ENCODE peak calls at places on chromosomes 6 and 20, in eight cellular contexts. One of them, this sample, is unnamed.

GRCh38 chr6:126926926-126927325 is 191.5 kb upstream of the RSPO3 start:
- DNase-seq in HFFc6: no peak
- DNase-seq in sigmoid colon: no peak
- DNase-seq in sciatic nerve: no peak
- DNase-seq in kidney glomerular epithelial cell: no peak
- DNase-seq in substantia nigra: no peak
- DNase-seq in A172: no peak
- DNase-seq in Kasumi-1: no peak
- DNase-seq in this sample: no peak

GRCh38 chr20:61448396-61448795 is 196.3 kb downstream of the CDH4 start:
- DNase-seq in HFFc6: no peak
- DNase-seq in substantia nigra: no peak
- DNase-seq in kidney glomerular epithelial cell: no peak
- DNase-seq in sciatic nerve: no peak
- DNase-seq in A172: no peak
- DNase-seq in Kasumi-1: no peak
- DNase-seq in sigmoid colon: no peak
- DNase-seq in this sample: no peak

GRCh38 chr6:159871911-159872310 is 18.9 kb upstream of the MAS1 start:
- DNase-seq in HFFc6: no peak
- DNase-seq in sigmoid colon: no peak
- DNase-seq in sciatic nerve: no peak
- DNase-seq in substantia nigra: no peak
- DNase-seq in kidney glomerular epithelial cell: no peak
- DNase-seq in Kasumi-1: no peak
- DNase-seq in A172: peak
- DNase-seq in this sample: no peak

GRCh38 chr6:149454405-149454848 is 30.4 kb downstream of the ZC3H12D start:
- DNase-seq in substantia nigra: peak
- DNase-seq in sciatic nerve: peak
- DNase-seq in Kasumi-1: peak
- DNase-seq in kidney glomerular epithelial cell: no peak
- DNase-seq in HFFc6: peak
- DNase-seq in sigmoid colon: peak
- DNase-seq in A172: peak
- DNase-seq in this sample: peak

GRCh38 chr6:125255201-125255600 is 46.6 kb downstream of the HDDC2 start:
- DNase-seq in sciatic nerve: no peak
- DNase-seq in kidney glomerular epithelial cell: peak
- DNase-seq in Kasumi-1: no peak
- DNase-seq in HFFc6: no peak
- DNase-seq in A172: no peak
- DNase-seq in sigmoid colon: no peak
- DNase-seq in substantia nigra: no peak
- DNase-seq in this sample: no peak

GRCh38 chr6:35165630-35166071 is 24.5 kb upstream of the TCP11 start:
- DNase-seq in HFFc6: no peak
- DNase-seq in sciatic nerve: no peak
- DNase-seq in kidney glomerular epithelial cell: no peak
- DNase-seq in Kasumi-1: no peak
- DNase-seq in sigmoid colon: no peak
- DNase-seq in A172: peak
- DNase-seq in substantia nigra: no peak
- DNase-seq in this sample: no peak

GRCh38 chr6:43120938-43121913 is 45.1 kb downstream of the PTK7 start:
- DNase-seq in sigmoid colon: peak
- DNase-seq in HFFc6: peak
- DNase-seq in kidney glomerular epithelial cell: peak
- DNase-seq in A172: peak
- DNase-seq in substantia nigra: no peak
- DNase-seq in Kasumi-1: no peak
- DNase-seq in sciatic nerve: no peak
- DNase-seq in this sample: peak

GRCh38 chr20:49809803-49810359 is 2.7 kb upstream of the SLC9A8 start:
- DNase-seq in HFFc6: no peak
- DNase-seq in sciatic nerve: no peak
- DNase-seq in A172: no peak
- DNase-seq in kidney glomerular epithelial cell: no peak
- DNase-seq in substantia nigra: no peak
- DNase-seq in Kasumi-1: no peak
- DNase-seq in sigmoid colon: no peak
- DNase-seq in this sample: no peak

GRCh38 chr6:158660331-158660730 is 10.5 kb downstream of the SYTL3 start:
- DNase-seq in HFFc6: no peak
- DNase-seq in Kasumi-1: peak
- DNase-seq in sciatic nerve: no peak
- DNase-seq in kidney glomerular epithelial cell: no peak
- DNase-seq in A172: no peak
- DNase-seq in substantia nigra: no peak
- DNase-seq in sigmoid colon: peak
- DNase-seq in this sample: no peak

GRCh38 chr20:32006841-32007786 is 3.1 kb upstream of the CCM2L start:
- DNase-seq in A172: no peak
- DNase-seq in sciatic nerve: no peak
- DNase-seq in Kasumi-1: no peak
- DNase-seq in sigmoid colon: no peak
- DNase-seq in HFFc6: no peak
- DNase-seq in kidney glomerular epithelial cell: no peak
- DNase-seq in substantia nigra: no peak
- DNase-seq in this sample: no peak

GRCh38 chr6:53735896-53736295 is 58.9 kb upstream of the LRRC1 start:
- DNase-seq in substantia nigra: no peak
- DNase-seq in sciatic nerve: no peak
- DNase-seq in kidney glomerular epithelial cell: no peak
- DNase-seq in HFFc6: no peak
- DNase-seq in Kasumi-1: peak
- DNase-seq in sigmoid colon: no peak
- DNase-seq in A172: no peak
- DNase-seq in this sample: no peak

GRCh38 chr6:57224769-57225515 is 2.8 kb upstream of the RAB23 start:
- DNase-seq in A172: peak
- DNase-seq in kidney glomerular epithelial cell: no peak
- DNase-seq in HFFc6: peak
- DNase-seq in sigmoid colon: no peak
- DNase-seq in Kasumi-1: no peak
- DNase-seq in substantia nigra: no peak
- DNase-seq in sciatic nerve: no peak
- DNase-seq in this sample: no peak

GRCh38 chr20:50645253-50646068 is 45.9 kb downstream of the RIPOR3 start:
- DNase-seq in sciatic nerve: peak
- DNase-seq in A172: peak
- DNase-seq in Kasumi-1: no peak
- DNase-seq in substantia nigra: no peak
- DNase-seq in HFFc6: peak
- DNase-seq in sigmoid colon: peak
- DNase-seq in kidney glomerular epithelial cell: peak
- DNase-seq in this sample: peak